ENCODE peak calls at places on chromosome X, in six cellular contexts. T, J, S, O, W and Z are unnamed samples.

GRCh38 chrX:110407910-110408545 is 49.4 kb downstream of the RTL9 start:
- DNase-seq in S (peak), W (peak), O (peak), T (peak), J (no peak), Z (peak)

GRCh38 chrX:46208225-46208854 is 336.9 kb downstream of the ZNF674 start:
- DNase-seq in O (no peak), T (no peak), J (no peak), S (no peak), W (no peak), Z (peak)

GRCh38 chrX:74458738-74459137 is 37.4 kb downstream of the SLC16A2 start:
- DNase-seq in J (no peak), S (no peak), W (no peak), O (peak), T (no peak), Z (peak)

GRCh38 chrX:64394874-64395567 is at the start of gene MTMR8:
- DNase-seq in O (peak), J (peak), W (peak), T (peak), S (peak), Z (peak)

GRCh38 chrX:133859860-133860259 is 125.5 kb downstream of the GPC3 start:
- DNase-seq in O (no peak), W (no peak), J (no peak), T (no peak), S (no peak), Z (no peak)

GRCh38 chrX:16320765-16321355 is 153.6 kb downstream of the MAGEB17 start:
- DNase-seq in O (no peak), S (no peak), T (no peak), J (no peak), W (no peak), Z (peak)

GRCh38 chrX:104961926-104962325 is 258.6 kb downstream of the TEX13A start:
- DNase-seq in W (no peak), O (no peak), S (no peak), T (no peak), J (no peak), Z (no peak)

GRCh38 chrX:118189628-118190027 is 73.0 kb upstream of the KLHL13 start:
- DNase-seq in W (no peak), S (peak), T (no peak), J (no peak), O (peak), Z (no peak)

GRCh38 chrX:13179100-13179499 is 134.7 kb upstream of the FAM9C start:
- DNase-seq in S (no peak), J (no peak), O (no peak), T (no peak), W (no peak), Z (peak)

GRCh38 chrX:118254611-118255010 is 91.3 kb upstream of the WDR44 start:
- DNase-seq in W (peak), S (peak), O (peak), T (peak), J (peak), Z (peak)

GRCh38 chrX:73838123-73838522 is 275.1 kb downstream of the CHIC1 start:
- DNase-seq in W (no peak), T (no peak), J (no peak), S (no peak), O (no peak), Z (no peak)

GRCh38 chrX:124507276-124507675 is 160.9 kb downstream of the SH2D1A start:
- DNase-seq in J (no peak), T (no peak), S (no peak), W (no peak), O (no peak), Z (peak)

GRCh38 chrX:130120321-130120731 is 10.0 kb upstream of the ELF4 start:
- DNase-seq in T (no peak), O (peak), J (no peak), W (no peak), S (peak), Z (no peak)

GRCh38 chrX:1649623-1650022 is 34.8 kb downstream of the ASMT start:
- DNase-seq in J (no peak), W (no peak), T (no peak), O (peak), S (peak), Z (no peak)

GRCh38 chrX:11558972-11559371 is 106.7 kb downstream of the ARHGAP6 start:
- DNase-seq in S (peak), W (peak), J (peak), T (peak), O (peak), Z (peak)

GRCh38 chrX:101931494-101932248 is at the start of gene ZMAT1:
- DNase-seq in W (peak), T (peak), S (peak), O (peak), J (peak), Z (peak)

GRCh38 chrX:50107470-50107869 is 93.3 kb downstream of the AKAP4 start:
- DNase-seq in O (no peak), T (no peak), W (no peak), J (no peak), S (no peak), Z (no peak)

GRCh38 chrX:13489451-13489850 is 80.0 kb upstream of the EGFL6 start:
- DNase-seq in O (no peak), S (no peak), W (no peak), T (peak), J (peak), Z (peak)

GRCh38 chrX:139298437-139298836 is 232.1 kb upstream of the F9 start:
- DNase-seq in W (no peak), T (no peak), J (no peak), O (no peak), S (no peak), Z (no peak)

GRCh38 chrX:47194388-47194787 is 759 bp downstream of the UBA1 start:
- DNase-seq in S (no peak), T (no peak), W (no peak), J (no peak), O (no peak), Z (no peak)

GRCh38 chrX:45715787-45716186 is 515.1 kb upstream of the DIPK2B start:
- DNase-seq in S (no peak), J (no peak), W (no peak), T (no peak), O (no peak), Z (no peak)

GRCh38 chrX:110657073-110657472 is 138.5 kb downstream of the CHRDL1 start:
- DNase-seq in T (no peak), J (no peak), W (no peak), O (no peak), S (no peak), Z (no peak)

GRCh38 chrX:142663330-142664095 is 362.2 kb upstream of the SPANXN4 start:
- DNase-seq in S (no peak), O (no peak), J (no peak), W (no peak), T (no peak), Z (no peak)

GRCh38 chrX:66602381-66602938 is 36.4 kb downstream of the EDA2R start:
- DNase-seq in O (peak), T (no peak), J (no peak), W (no peak), S (peak), Z (no peak)

GRCh38 chrX:134470013-134470412 is 10.0 kb downstream of the HPRT1 start:
- DNase-seq in T (no peak), W (no peak), O (no peak), S (no peak), J (no peak), Z (no peak)

GRCh38 chrX:125203379-125203736 is 116.3 kb upstream of the TEX13C start:
- DNase-seq in W (no peak), O (peak), T (no peak), S (peak), J (no peak), Z (no peak)

GRCh38 chrX:136778914-136779313 is 1.8 kb downstream of the ARHGEF6 start:
- DNase-seq in O (no peak), J (no peak), S (no peak), W (no peak), T (no peak), Z (no peak)
- H3K27ac ChIP-seq in O (no peak), J (peak), S (no peak), W (no peak), T (peak), Z (no peak)

GRCh38 chrX:19539665-19540064 is 24.4 kb upstream of the MAP3K15 start:
- DNase-seq in O (no peak), T (no peak), S (no peak), W (no peak), J (no peak), Z (no peak)

GRCh38 chrX:19532709-19533108 is 17.4 kb upstream of the MAP3K15 start:
- DNase-seq in T (no peak), O (no peak), J (no peak), S (peak), W (no peak), Z (no peak)

GRCh38 chrX:19541196-19541595 is 25.9 kb upstream of the MAP3K15 start:
- DNase-seq in J (no peak), O (no peak), T (no peak), S (no peak), W (no peak), Z (no peak)

GRCh38 chrX:19540076-19540475 is 24.8 kb upstream of the MAP3K15 start:
- DNase-seq in T (no peak), W (no peak), O (no peak), S (no peak), J (no peak), Z (no peak)

DNA sequence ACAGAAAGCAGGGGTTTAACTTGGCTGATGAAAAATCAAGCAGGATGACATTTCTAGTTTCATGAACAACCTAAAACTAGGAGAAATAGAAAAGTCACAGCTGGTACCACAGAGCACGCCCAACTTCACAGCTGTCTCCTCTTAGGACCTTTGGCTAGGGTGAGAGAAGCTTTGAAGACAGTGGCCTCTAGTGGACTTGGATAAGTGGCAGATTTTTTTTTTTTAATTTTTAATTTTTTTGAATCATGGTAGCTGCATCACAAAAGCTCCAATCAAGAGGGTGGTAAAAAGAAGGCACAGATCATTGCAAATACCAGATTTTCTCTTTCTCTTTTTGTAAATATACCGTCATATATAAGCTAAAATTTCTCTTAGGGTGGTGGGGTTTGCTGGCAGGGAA is 20.2 kb upstream of the MAP3K15 start:
- DNase-seq in S (no peak), J (no peak), T (no peak), O (peak), W (no peak), Z (peak)
- TF ChIP-seq CTCF in S (peak), J (peak), T (no peak), O (peak), W (peak), Z (peak)

GRCh38 chrX:136453114-136453513 is 34.6 kb upstream of the BRS3 start:
- DNase-seq in T (no peak), J (no peak), S (no peak), W (no peak), O (no peak), Z (no peak)

GRCh38 chrX:136452614-136453013 is 35.1 kb upstream of the BRS3 start:
- DNase-seq in J (no peak), T (no peak), S (no peak), O (no peak), W (no peak), Z (no peak)

GRCh38 chrX:136456133-136456532 is 31.6 kb upstream of the BRS3 start:
- DNase-seq in J (no peak), T (no peak), W (no peak), S (no peak), O (no peak), Z (no peak)

GRCh38 chrX:136453771-136454170 is 34.0 kb upstream of the BRS3 start:
- DNase-seq in J (no peak), W (no peak), S (no peak), T (no peak), O (no peak), Z (no peak)

DNA sequence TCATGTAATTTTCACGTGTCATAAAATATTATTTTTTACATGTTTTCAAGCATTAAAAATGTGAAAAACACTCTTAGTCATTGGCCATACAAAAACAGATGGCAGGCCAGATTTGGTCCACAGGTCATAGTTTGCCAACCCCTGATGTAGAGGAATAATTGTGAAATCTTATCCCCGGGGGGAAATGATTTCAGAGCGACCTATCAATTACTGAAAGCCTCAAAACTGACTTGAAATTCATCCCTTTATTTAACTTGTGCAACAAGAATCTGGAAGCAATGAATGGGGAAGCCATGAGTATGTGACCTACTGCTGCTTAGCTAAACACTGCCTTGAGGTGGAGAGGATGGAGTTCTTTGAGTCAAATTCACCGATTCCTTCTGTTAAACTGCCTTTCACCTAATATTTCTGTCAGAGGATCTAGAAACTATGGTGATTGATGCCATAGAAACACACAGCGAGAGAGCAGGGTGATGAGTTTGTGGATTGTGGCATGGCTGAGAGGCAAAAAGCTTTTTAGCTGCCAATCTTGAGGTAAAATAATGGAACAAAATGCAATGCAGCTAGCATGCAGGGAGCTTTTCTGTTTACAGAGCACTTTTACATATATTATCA is 30.3 kb upstream of the BRS3 start:
- DNase-seq in T (no peak), S (no peak), W (no peak), J (no peak), O (no peak), Z (no peak)
- H3K27ac ChIP-seq in T (no peak), S (no peak), W (no peak), J (no peak), O (no peak), Z (no peak)

DNA sequence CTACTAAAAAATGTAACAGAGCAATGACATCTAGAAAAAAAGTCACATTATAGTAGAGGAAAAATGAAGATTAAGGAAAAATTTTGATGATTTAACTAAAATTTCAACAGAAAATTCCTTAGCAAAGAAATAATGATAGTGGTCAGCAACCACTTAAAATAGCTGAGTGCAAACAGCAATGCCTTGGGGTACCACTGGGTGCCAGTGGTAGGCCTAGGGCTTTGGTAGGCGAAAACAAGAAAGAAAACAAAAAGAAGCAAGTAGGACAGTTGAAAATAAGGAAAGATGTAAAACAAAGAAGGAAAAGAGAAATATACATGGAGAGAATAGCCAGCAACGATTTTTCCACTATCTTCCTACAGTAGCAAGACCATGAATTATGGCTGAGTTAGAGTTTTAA is 313.5 kb upstream of the IRS4 start:
- DNase-seq in O (peak), J (no peak), W (no peak), T (no peak), S (peak), Z (no peak)
- TF ChIP-seq CTCF in O (peak), J (no peak), W (peak), T (no peak), S (peak), Z (no peak)

GRCh38 chrX:141221611-141222010 is 20.7 kb downstream of the SPANXC start:
- DNase-seq in W (no peak), J (no peak), S (no peak), O (no peak), T (no peak), Z (no peak)
- H3K27ac ChIP-seq in W (no peak), J (no peak), S (no peak), O (no peak), T (no peak), Z (no peak)

GRCh38 chrX:132217203-132218073 is 1.8 kb downstream of the RAP2C start:
- DNase-seq in O (peak), T (peak), W (peak), S (peak), J (peak), Z (peak)
- TF ChIP-seq CTCF in O (no peak), T (no peak), W (no peak), S (no peak), J (no peak), Z (no peak)

GRCh38 chrX:153933751-153934472 is 925 bp downstream of the NAA10 start:
- DNase-seq in O (no peak), W (no peak), S (no peak), J (no peak), T (no peak), Z (no peak)
- H3K27ac ChIP-seq in O (no peak), W (peak), S (no peak), J (peak), T (peak), Z (peak)

DNA sequence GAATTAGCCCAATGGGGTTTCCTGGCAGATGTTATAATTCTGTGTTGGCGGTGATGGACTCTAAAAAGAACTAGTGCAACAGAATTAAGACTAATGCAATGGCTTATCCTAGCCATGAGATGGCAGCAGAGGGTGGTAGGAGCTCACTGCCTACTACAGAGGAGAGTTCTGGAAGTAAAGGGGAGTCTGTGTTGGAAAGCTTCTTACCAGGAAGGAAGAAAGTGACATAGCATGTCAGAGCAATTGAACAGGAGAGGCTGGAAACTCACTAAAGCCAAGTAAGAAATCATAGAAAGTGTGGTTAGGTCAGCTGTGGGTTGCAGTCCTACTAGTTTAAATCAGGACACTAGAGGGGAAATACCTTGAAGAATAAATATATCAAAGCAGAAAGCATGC is 6.3 kb upstream of the TRPC5OS start:
- DNase-seq in O (peak), T (peak), S (peak), J (peak), W (peak), Z (peak)
- TF ChIP-seq CTCF in O (peak), T (peak), S (peak), J (peak), W (peak), Z (peak)

GRCh38 chrX:119495734-119496520 is 27.7 kb downstream of the SLC25A5 start:
- DNase-seq in W (no peak), S (no peak), J (no peak), T (no peak), O (no peak), Z (no peak)
- H3K27ac ChIP-seq in W (no peak), S (no peak), J (peak), T (no peak), O (no peak), Z (peak)

DNA sequence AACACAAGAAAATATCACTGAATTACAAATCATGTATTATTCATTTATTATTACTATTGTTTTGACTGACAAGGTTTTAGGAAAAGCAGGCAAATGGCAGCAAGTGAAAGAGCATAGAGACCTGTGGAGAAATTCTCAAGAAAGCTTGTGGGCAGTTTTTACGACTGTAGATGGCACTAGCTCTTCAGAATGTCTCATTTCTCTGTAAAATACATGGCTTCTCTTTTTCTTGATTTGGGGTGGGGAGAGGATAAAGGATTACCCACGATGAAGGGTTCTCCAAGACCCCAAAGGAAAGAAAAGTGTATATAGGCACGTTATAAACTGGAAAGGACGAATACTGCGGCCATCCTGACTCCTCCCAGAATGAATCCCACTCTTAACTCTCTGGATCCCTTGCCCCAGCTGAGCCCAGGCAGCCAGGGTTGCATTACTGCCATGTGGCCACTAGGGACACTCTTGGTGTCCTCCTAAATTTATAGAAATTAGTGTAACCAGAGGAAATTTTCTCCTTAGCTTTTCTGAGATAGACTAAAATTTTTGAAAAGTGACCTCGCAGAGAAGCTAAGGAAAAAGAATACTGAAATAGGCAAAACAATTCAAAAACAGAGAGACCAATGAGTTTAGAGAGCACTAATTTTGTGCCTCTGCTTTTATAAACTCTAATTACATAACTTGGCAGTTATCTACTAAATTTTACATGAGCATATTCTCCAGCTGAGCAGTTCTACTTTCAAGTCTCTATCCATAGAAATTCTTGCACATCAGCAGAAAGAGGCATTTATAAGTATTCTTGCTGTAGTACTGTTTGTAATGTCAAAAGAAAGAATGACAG is 37.7 kb upstream of the PCDH19 start:
- DNase-seq in S (peak), W (peak), T (peak), O (peak), J (no peak), Z (peak)
- TF ChIP-seq CTCF in S (peak), W (peak), T (peak), O (peak), J (peak), Z (peak)